ENCODE peak calls at places on chromosomes 13 and 19, in six cellular contexts. W is cardiac fibroblast, S is choroid plexus epithelial cell, U is tibial artery, O is lower leg skin, B is lower lobe of right lung. X is an unnamed sample.

GRCh38 chr13:75383064-75383715 is 98.8 kb downstream of the TBC1D4 start:
- DNase-seq in W (no peak), S (no peak), U (no peak), O (no peak), B (no peak), X (no peak)

GRCh38 chr13:27830010-27830409 is 37.7 kb downstream of the GSX1 start:
- DNase-seq in W (peak), S (peak), U (no peak), O (no peak), B (peak), X (peak)

GRCh38 chr19:39167461-39168257 is 29.1 kb upstream of the NCCRP1 start:
- DNase-seq in W (no peak), S (no peak), U (no peak), O (no peak), B (peak), X (no peak)

GRCh38 chr19:27971071-27971470 is 1241.9 kb downstream of the UQCRFS1 start:
- DNase-seq in W (no peak), S (peak), U (no peak), O (no peak), B (no peak), X (no peak)

GRCh38 chr13:53920916-53921315 is 892.3 kb downstream of the OLFM4 start:
- DNase-seq in W (no peak), S (no peak), U (no peak), O (no peak), B (peak), X (no peak)

GRCh38 chr19:29324717-29325116 is 111.8 kb upstream of the UQCRFS1 start:
- DNase-seq in W (no peak), S (no peak), U (no peak), O (no peak), B (no peak), X (no peak)

GRCh38 chr19:52297601-52298358 is 811 bp downstream of the ZNF480 start:
- DNase-seq in W (no peak), S (no peak), U (no peak), O (no peak), B (no peak), X (no peak)

GRCh38 chr13:27599845-27600553 is 20.3 kb downstream of the LNX2 start:
- DNase-seq in W (peak), S (peak), U (no peak), O (no peak), B (no peak), X (no peak)

GRCh38 chr13:75326173-75327131 is 155.5 kb downstream of the TBC1D4 start:
- DNase-seq in W (peak), S (peak), U (no peak), O (no peak), B (no peak), X (no peak)

GRCh38 chr13:35923347-35923746 is 207.8 kb downstream of the DCLK1 start:
- DNase-seq in W (peak), S (peak), U (no peak), O (no peak), B (no peak), X (no peak)

GRCh38 chr13:73335226-73335625 is 276.4 kb downstream of the KLF5 start:
- DNase-seq in W (peak), S (peak), U (no peak), O (no peak), B (no peak), X (no peak)

GRCh38 chr13:75995966-75996365 is 359.8 kb downstream of the LMO7 start:
- DNase-seq in W (no peak), S (no peak), U (no peak), O (no peak), B (no peak), X (no peak)

GRCh38 chr13:112831801-112832200 is 137.2 kb upstream of the MCF2L start:
- DNase-seq in W (no peak), S (no peak), U (no peak), O (no peak), B (no peak), X (no peak)

GRCh38 chr13:25864936-25865335 is 186.9 kb downstream of the SHISA2 start:
- DNase-seq in W (no peak), S (no peak), U (no peak), O (no peak), B (no peak), X (no peak)

GRCh38 chr13:20217168-20217567 is 15.0 kb downstream of the GJB6 start:
- DNase-seq in W (no peak), S (no peak), U (no peak), O (no peak), B (no peak), X (no peak)

GRCh38 chr13:76014618-76015315 is 378.6 kb downstream of the LMO7 start:
- DNase-seq in W (peak), S (peak), U (no peak), O (no peak), B (no peak), X (no peak)

GRCh38 chr19:6161271-6161850 is 25.9 kb downstream of the ACSBG2 start:
- DNase-seq in W (no peak), S (no peak), U (no peak), O (peak), B (peak), X (no peak)

GRCh38 chr13:24557121-24557520 is 44.5 kb upstream of the PARP4 start:
- DNase-seq in W (no peak), S (peak), U (no peak), O (no peak), B (no peak), X (no peak)

GRCh38 chr13:22103046-22103445 is 432.2 kb downstream of the FGF9 start:
- DNase-seq in W (no peak), S (no peak), U (no peak), O (no peak), B (no peak), X (no peak)
- TF ChIP-seq CTCF in W (no peak), S (no peak), U (no peak), O (no peak), B (no peak), X (no peak)

DNA sequence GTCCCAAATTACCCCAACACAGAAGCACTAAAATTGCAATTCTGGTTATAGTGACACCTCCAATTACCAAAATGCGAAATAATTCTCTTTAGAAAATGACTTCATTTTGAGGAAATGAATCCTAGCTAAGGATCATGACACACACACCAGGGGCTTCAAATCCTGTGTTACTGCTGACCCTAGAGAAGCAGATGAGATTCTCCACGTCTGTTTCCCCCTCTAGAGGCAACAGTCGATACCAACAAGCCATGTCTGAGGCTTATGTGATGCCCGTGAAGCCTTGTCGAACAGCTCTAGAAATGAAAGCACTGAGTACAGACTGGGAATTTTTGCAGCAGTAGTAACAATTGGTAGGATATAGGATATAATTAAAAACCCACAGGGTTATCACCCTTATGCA is 153.6 kb upstream of the TMTC4 start:
- DNase-seq in W (no peak), S (peak), U (no peak), O (no peak), B (no peak), X (no peak)
- TF ChIP-seq CTCF in W (no peak), S (peak), U (no peak), O (no peak), B (no peak), X (no peak)

GRCh38 chr19:56301152-56301551 is 13.5 kb downstream of the ZSCAN5A start:
- DNase-seq in W (peak), S (no peak), U (no peak), O (no peak), B (no peak), X (no peak)
- TF ChIP-seq CTCF in W (peak), S (no peak), U (no peak), O (no peak), B (no peak), X (peak)

DNA sequence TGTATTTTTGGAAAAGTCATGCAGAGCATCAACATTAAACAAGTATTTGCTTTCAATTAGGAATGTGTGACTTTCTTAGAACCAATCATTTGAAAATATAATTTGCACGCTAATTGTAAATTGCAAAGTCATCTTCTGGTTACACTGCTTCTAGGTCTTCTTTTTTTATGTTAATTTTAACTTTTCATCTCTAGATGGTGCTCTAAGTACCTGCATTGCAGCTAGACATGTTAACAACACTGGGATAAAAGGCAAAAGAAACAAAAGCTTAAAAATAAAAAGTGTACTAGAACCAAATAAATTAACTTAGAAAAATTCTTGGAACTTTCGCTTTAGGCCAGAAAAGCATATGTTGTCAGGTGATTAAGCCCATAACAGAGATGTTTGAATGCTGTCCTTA is 2758.2 kb downstream of the PCDH9 start:
- DNase-seq in W (peak), S (peak), U (no peak), O (no peak), B (no peak), X (no peak)
- TF ChIP-seq CTCF in W (peak), S (peak), U (no peak), O (no peak), B (no peak), X (peak)

GRCh38 chr19:19327672-19328071 is 7.0 kb downstream of the MAU2 start:
- DNase-seq in W (no peak), S (no peak), U (no peak), O (no peak), B (no peak), X (no peak)

GRCh38 chr19:19324059-19324755 is 3.6 kb downstream of the MAU2 start:
- DNase-seq in W (no peak), S (no peak), U (no peak), O (no peak), B (no peak), X (no peak)

GRCh38 chr19:19334989-19335344 is 14.3 kb downstream of the MAU2 start:
- DNase-seq in W (no peak), S (no peak), U (no peak), O (no peak), B (no peak), X (no peak)

GRCh38 chr19:19334063-19334988 is 13.7 kb downstream of the MAU2 start:
- DNase-seq in W (no peak), S (no peak), U (no peak), O (no peak), B (no peak), X (no peak)

GRCh38 chr19:19329199-19329598 is 8.6 kb downstream of the MAU2 start:
- DNase-seq in W (no peak), S (no peak), U (no peak), O (no peak), B (no peak), X (no peak)
- TF ChIP-seq CTCF in W (no peak), S (no peak), U (no peak), O (no peak), B (no peak), X (no peak)

GRCh38 chr13:110643324-110643723 is 28.0 kb downstream of the NAXD start:
- DNase-seq in W (no peak), S (no peak), U (no peak), O (no peak), B (no peak), X (no peak)
- TF ChIP-seq CTCF in W (no peak), S (no peak), U (no peak), O (no peak), B (no peak), X (no peak)

DNA sequence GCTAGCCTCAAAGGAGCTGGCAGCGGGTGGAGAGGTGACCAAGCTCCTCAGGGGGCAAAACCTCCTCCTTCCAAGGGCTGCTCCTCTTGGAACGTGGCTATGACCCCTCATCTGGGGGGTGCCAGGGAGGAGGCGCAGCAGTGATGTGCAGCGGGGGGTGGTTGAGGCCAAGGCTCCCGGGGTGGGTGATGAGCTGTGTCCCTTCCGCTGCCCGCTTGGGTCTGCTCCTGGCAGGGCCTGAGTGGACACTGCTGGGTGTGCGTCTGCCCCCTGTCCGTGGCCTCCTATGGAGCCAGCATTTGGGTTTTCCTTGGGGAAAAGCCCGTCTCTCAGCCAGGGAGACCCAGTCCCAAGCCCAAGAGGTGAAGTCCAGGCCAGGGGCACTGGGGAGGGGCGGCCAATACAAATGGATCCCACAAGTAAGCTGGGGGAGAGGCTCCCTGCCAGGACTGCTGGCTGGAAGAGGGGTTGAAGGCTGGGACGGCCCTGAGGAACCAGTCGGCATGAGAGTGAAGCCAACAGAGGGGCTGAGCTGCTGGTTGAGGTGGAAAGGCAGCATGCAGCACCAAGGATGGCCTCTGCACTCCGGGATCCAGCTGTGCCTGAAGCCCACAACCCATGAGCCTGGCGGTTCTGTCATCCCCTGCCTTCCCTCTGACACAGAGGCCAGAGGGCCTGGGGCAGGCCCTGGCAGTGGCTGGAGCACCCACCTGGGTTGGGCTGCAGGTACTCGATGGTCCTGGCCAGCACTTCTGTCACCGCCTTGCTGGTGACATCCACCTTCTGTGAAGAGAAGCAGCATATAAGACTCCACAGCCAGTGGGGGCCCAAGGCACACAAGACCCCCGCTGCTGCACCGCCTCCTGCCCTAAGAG is 22.7 kb downstream of the MPND start:
- DNase-seq in W (no peak), S (no peak), U (peak), O (no peak), B (no peak), X (no peak)
- TF ChIP-seq CTCF in W (no peak), S (no peak), U (no peak), O (no peak), B (no peak), X (no peak)

GRCh38 chr19:18152817-18153554 is at the start of gene PIK3R2:
- DNase-seq in W (peak), S (peak), U (peak), O (peak), B (peak), X (peak)
- TF ChIP-seq CTCF in W (no peak), S (no peak), U (no peak), O (no peak), B (no peak), X (peak)